ENCODE peak calls at places on chromosomes 11 and 22, in six cellular contexts. X is mammary epithelial cell, M is adrenal gland, J is natural killer cell, G is upper lobe of right lung, K is kidney epithelial cell. U is an unnamed sample.

GRCh38 chr11:47351159-47352126 is 1.1 kb downstream of the MYBPC3 start:
- DNase-seq in X (no peak), M (peak; percentile 79), J (no peak), G (no peak), K (no peak), U (no peak)

GRCh38 chr11:100827934-100828661 is 141.0 kb downstream of the ARHGAP42 start:
- DNase-seq in X (peak; percentile 57), M (no peak), J (no peak), G (no peak), K (peak; percentile 86), U (no peak)

GRCh38 chr11:134474070-134474860 is 62.2 kb upstream of the B3GAT1 start:
- DNase-seq in X (no peak), M (no peak), J (no peak), G (peak; percentile 53), K (no peak), U (no peak)

GRCh38 chr11:67304511-67305113 is 1.3 kb downstream of the SSH3 start:
- DNase-seq in X (no peak), M (peak; percentile 15), J (peak; percentile 15), G (peak; percentile 56), K (no peak), U (no peak)

GRCh38 chr22:23088199-23088604 is 17.9 kb downstream of the GNAZ start:
- DNase-seq in X (no peak), M (no peak), J (no peak), G (no peak), K (no peak), U (no peak)

GRCh38 chr11:128279861-128280260 is 307.5 kb downstream of the ETS1 start:
- DNase-seq in X (peak; percentile 26), M (no peak), J (no peak), G (no peak), K (no peak), U (no peak)

GRCh38 chr11:93921695-93922468 is 71.5 kb upstream of the VSTM5 start:
- DNase-seq in X (peak; percentile 68), M (peak; percentile 52), J (no peak), G (no peak), K (no peak), U (peak; percentile 37)

GRCh38 chr11:76419896-76420295 is 24.9 kb upstream of the EMSY start:
- DNase-seq in X (no peak), M (no peak), J (no peak), G (no peak), K (no peak), U (no peak)

GRCh38 chr22:24380220-24381218 is 46.9 kb upstream of the ADORA2A start:
- DNase-seq in X (no peak), M (no peak), J (no peak), G (no peak), K (no peak), U (no peak)

GRCh38 chr11:69972351-69972802 is 105.7 kb upstream of the ANO1 start:
- DNase-seq in X (no peak), M (no peak), J (no peak), G (no peak), K (no peak), U (no peak)

GRCh38 chr11:34627197-34627596 is 6.3 kb downstream of the EHF start:
- DNase-seq in X (peak; percentile 84), M (no peak), J (no peak), G (no peak), K (no peak), U (no peak)

GRCh38 chr11:83007909-83008580 is 63.7 kb downstream of the RAB30 start:
- DNase-seq in X (no peak), M (peak; percentile 79), J (no peak), G (peak; percentile 67), K (no peak), U (peak; percentile 34)

GRCh38 chr11:35647535-35648092 is 15.0 kb upstream of the TRIM44 start:
- DNase-seq in X (no peak), M (no peak), J (no peak), G (no peak), K (no peak), U (no peak)

GRCh38 chr11:119190531-119190930 is 5.3 kb downstream of the NHERF4 start:
- DNase-seq in X (no peak), M (no peak), J (no peak), G (no peak), K (no peak), U (peak; percentile 11)

GRCh38 chr11:127890026-127890611 is 697.2 kb downstream of the ETS1 start:
- DNase-seq in X (peak; percentile 67), M (no peak), J (no peak), G (no peak), K (no peak), U (no peak)

GRCh38 chr11:11010624-11011127 is 152.8 kb upstream of the ZBED5 start:
- DNase-seq in X (peak; percentile 33), M (no peak), J (no peak), G (no peak), K (no peak), U (no peak)

GRCh38 chr22:28547132-28547842 is 132.4 kb downstream of the TTC28 start:
- DNase-seq in X (no peak), M (no peak), J (no peak), G (no peak), K (no peak), U (no peak)

GRCh38 chr11:32400670-32401369 is 34.5 kb downstream of the WT1 start:
- DNase-seq in X (no peak), M (no peak), J (no peak), G (no peak), K (no peak), U (no peak)

GRCh38 chr22:48258108-48258705 is 1495.8 kb downstream of the TBC1D22A start:
- DNase-seq in X (no peak), M (no peak), J (no peak), G (no peak), K (no peak), U (no peak)

GRCh38 chr11:102633385-102634026 is 8.4 kb upstream of the MMP20 start:
- DNase-seq in X (no peak), M (no peak), J (no peak), G (no peak), K (no peak), U (no peak)

GRCh38 chr11:17208257-17208999 is 642 bp upstream of the PIK3C2A start:
- DNase-seq in X (peak; percentile 81), M (peak; percentile 70), J (no peak), G (no peak), K (peak; percentile 65), U (no peak)

GRCh38 chr11:95790933-95791247 is 592 bp downstream of the CEP57 start:
- DNase-seq in X (peak; percentile 74), M (peak; percentile 60), J (no peak), G (peak; percentile 89), K (no peak), U (no peak)

GRCh38 chr11:67416416-67417335 is 1.2 kb downstream of the CARNS1 start:
- DNase-seq in X (no peak), M (no peak), J (no peak), G (peak; percentile 78), K (no peak), U (no peak)

GRCh38 chr22:42160830-42161696 is 30.5 kb upstream of the CYP2D6 start:
- DNase-seq in X (no peak), M (no peak), J (no peak), G (no peak), K (no peak), U (no peak)

GRCh38 chr11:9780929-9781328 is 117.1 kb downstream of the SWAP70 start:
- DNase-seq in X (no peak), M (no peak), J (no peak), G (no peak), K (no peak), U (no peak)

GRCh38 chr11:110897035-110897434 is 184.8 kb upstream of the ARHGAP20 start:
- DNase-seq in X (no peak), M (no peak), J (no peak), G (no peak), K (no peak), U (no peak)

GRCh38 chr11:16226245-16226644 is 130.1 kb downstream of the SOX6 start:
- DNase-seq in X (peak; percentile 37), M (no peak), J (no peak), G (peak; percentile 56), K (peak; percentile 19), U (no peak)

GRCh38 chr11:16347928-16348685 is 8.2 kb downstream of the SOX6 start:
- DNase-seq in X (peak; percentile 30), M (no peak), J (no peak), G (no peak), K (no peak), U (no peak)

GRCh38 chr11:69437001-69437875 is 44.2 kb upstream of the LINC01488 start:
- DNase-seq in X (peak; percentile 82), M (no peak), J (no peak), G (peak; percentile 87), K (peak; percentile 59), U (no peak)

GRCh38 chr11:44104472-44105294 is 9.2 kb downstream of the EXT2 start:
- DNase-seq in X (no peak), M (no peak), J (no peak), G (no peak), K (no peak), U (no peak)
- TF ChIP-seq CTCF in X (no peak), M (no peak), J (no peak), G (no peak), K (peak; percentile 2), U (no peak)

GRCh38 chr11:28529540-28530410 is 421.6 kb downstream of the METTL15 start:
- DNase-seq in X (peak; percentile 42), M (no peak), J (no peak), G (no peak), K (no peak), U (no peak)
- TF ChIP-seq CTCF in X (peak; percentile 41), M (peak; percentile 56), J (no peak), G (peak; percentile 46), K (no peak), U (peak; percentile 44)

GRCh38 chr11:45246241-45246640 is 39.9 kb downstream of the SYT13 start:
- DNase-seq in X (no peak), M (no peak), J (no peak), G (no peak), K (no peak), U (no peak)

GRCh38 chr11:45250035-45250693 is 36.0 kb downstream of the SYT13 start:
- DNase-seq in X (no peak), M (no peak), J (no peak), G (no peak), K (no peak), U (no peak)

GRCh38 chr11:45248501-45249011 is 37.6 kb downstream of the SYT13 start:
- DNase-seq in X (no peak), M (no peak), J (no peak), G (no peak), K (no peak), U (no peak)

GRCh38 chr11:45245237-45246045 is 40.7 kb downstream of the SYT13 start:
- DNase-seq in X (no peak), M (no peak), J (no peak), G (no peak), K (no peak), U (no peak)

GRCh38 chr11:45247433-45247832 is 38.7 kb downstream of the SYT13 start:
- DNase-seq in X (no peak), M (no peak), J (no peak), G (no peak), K (no peak), U (no peak)
- TF ChIP-seq CTCF in X (no peak), M (no peak), J (no peak), G (no peak), K (no peak), U (no peak)

DNA sequence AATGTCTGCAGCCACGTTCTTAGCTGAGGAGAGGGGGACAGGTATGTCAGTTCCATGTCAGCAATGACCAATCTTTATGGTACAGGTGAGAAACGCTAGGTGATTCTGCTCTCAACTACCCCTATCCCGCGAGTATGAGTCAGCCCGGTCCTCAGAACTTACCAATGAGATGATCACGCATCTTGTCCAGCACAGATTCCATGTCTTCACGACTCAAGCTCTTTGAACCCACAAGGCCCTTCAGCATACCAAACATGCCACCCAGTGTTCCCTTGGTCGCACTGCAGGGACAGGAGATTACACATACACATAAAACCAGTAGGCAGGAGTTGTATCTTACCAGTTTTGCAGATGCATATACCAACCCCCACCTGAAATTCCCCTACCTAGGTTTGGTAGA is 2.9 kb downstream of the SRPRA start:
- DNase-seq in X (no peak), M (no peak), J (no peak), G (no peak), K (no peak), U (no peak)
- TF ChIP-seq CTCF in X (no peak), M (no peak), J (no peak), G (no peak), K (no peak), U (no peak)